ENCODE peak calls at places on chromosome 13, in seven cellular contexts. B is stomach; D is HAP-1; S is CD4-positive, CD25-positive, alpha-beta regulatory T cell; M is endodermal cell; U is heart left ventricle; A is CD8-positive, alpha-beta memory T cell. Q is an unnamed sample.
A peak's percentile ranks its signal among the peaks of the same experiment; 100 is the strongest.

GRCh38 chr13:75368167-75368566 is 113.8 kb downstream of the TBC1D4 start:
- DNase-seq in M (no peak), S (no peak), U (peak; percentile 41), D (no peak), B (no peak), A (no peak), Q (no peak)

GRCh38 chr13:83882626-83882959 is 319 bp upstream of the SLITRK1 start:
- DNase-seq in M (no peak), A (no peak), U (no peak), D (no peak), B (no peak), S (no peak), Q (no peak)

GRCh38 chr13:39144391-39144790 is 106.1 kb downstream of the NHLRC3 start:
- DNase-seq in A (no peak), B (no peak), D (no peak), S (no peak), M (no peak), U (no peak), Q (no peak)

GRCh38 chr13:20387441-20387971 is 138.2 kb downstream of the CRYL1 start:
- DNase-seq in U (no peak), M (no peak), B (peak; percentile 17), A (no peak), D (no peak), S (no peak), Q (no peak)

GRCh38 chr13:70666883-70667282 is 558.6 kb upstream of the KLHL1 start:
- DNase-seq in B (no peak), M (no peak), S (no peak), D (no peak), A (no peak), U (no peak), Q (no peak)

GRCh38 chr13:50334092-50334778 is 319.0 kb downstream of the KCNRG start:
- DNase-seq in D (no peak), A (no peak), B (no peak), U (no peak), M (no peak), S (no peak), Q (no peak)

GRCh38 chr13:52737900-52738299 is 1.7 kb downstream of the CNMD start:
- DNase-seq in A (no peak), U (no peak), S (no peak), B (no peak), M (no peak), D (peak; percentile 42), Q (no peak)

GRCh38 chr13:59458908-59459579 is 704.7 kb downstream of the DIAPH3 start:
- DNase-seq in A (no peak), D (no peak), U (peak; percentile 42), M (no peak), S (no peak), B (no peak), Q (no peak)

GRCh38 chr13:84645196-84646071 is 763.2 kb upstream of the SLITRK1 start:
- DNase-seq in B (no peak), M (no peak), A (no peak), D (no peak), U (no peak), S (no peak), Q (no peak)

GRCh38 chr13:29458419-29458818 is 137.1 kb downstream of the SLC7A1 start:
- DNase-seq in D (no peak), M (no peak), U (no peak), S (no peak), B (no peak), A (no peak), Q (no peak)

GRCh38 chr13:35714588-35714987 is 238.1 kb upstream of the MAB21L1 start:
- DNase-seq in D (peak; percentile 43), M (peak; percentile 53), A (no peak), U (peak; percentile 71), B (no peak), S (no peak), Q (no peak)

GRCh38 chr13:100710176-100710575 is 35.6 kb upstream of the TMTC4 start:
- DNase-seq in M (no peak), D (no peak), B (no peak), A (no peak), S (no peak), U (no peak), Q (no peak)

GRCh38 chr13:51175639-51176038 is 46.6 kb upstream of the FAM124A start:
- DNase-seq in D (no peak), U (no peak), S (no peak), A (no peak), B (no peak), M (no peak), Q (no peak)

GRCh38 chr13:111210488-111210887 is 95.4 kb downstream of the ARHGEF7 start:
- DNase-seq in D (no peak), A (no peak), M (no peak), S (no peak), U (peak; percentile 66), B (no peak), Q (no peak)

GRCh38 chr13:111211789-111212516 is 96.8 kb downstream of the ARHGEF7 start:
- DNase-seq in S (no peak), D (no peak), M (peak; percentile 75), A (no peak), U (no peak), B (no peak), Q (no peak)

GRCh38 chr13:111209613-111210012 is 94.5 kb downstream of the ARHGEF7 start:
- DNase-seq in M (no peak), S (no peak), A (no peak), U (no peak), D (no peak), B (no peak), Q (no peak)

GRCh38 chr13:111210945-111211469 is 95.9 kb downstream of the ARHGEF7 start:
- DNase-seq in M (no peak), D (no peak), A (no peak), S (no peak), B (no peak), U (no peak), Q (no peak)

GRCh38 chr13:111210082-111210481 is 95.0 kb downstream of the ARHGEF7 start:
- DNase-seq in M (no peak), U (no peak), B (no peak), D (no peak), A (no peak), S (no peak), Q (peak; percentile 79)
- H3K4me1 ChIP-seq in M (peaks cover 2% of the 10 kb centered on the region), U (peaks cover 45% of the 10 kb centered on the region), B (peaks cover 3% of the 10 kb centered on the region), D (no peaks in the 10 kb centered on the region), A (peaks cover 6% of the 10 kb centered on the region), S (no peaks in the 10 kb centered on the region), Q (peaks cover 2% of the 10 kb centered on the region)

DNA sequence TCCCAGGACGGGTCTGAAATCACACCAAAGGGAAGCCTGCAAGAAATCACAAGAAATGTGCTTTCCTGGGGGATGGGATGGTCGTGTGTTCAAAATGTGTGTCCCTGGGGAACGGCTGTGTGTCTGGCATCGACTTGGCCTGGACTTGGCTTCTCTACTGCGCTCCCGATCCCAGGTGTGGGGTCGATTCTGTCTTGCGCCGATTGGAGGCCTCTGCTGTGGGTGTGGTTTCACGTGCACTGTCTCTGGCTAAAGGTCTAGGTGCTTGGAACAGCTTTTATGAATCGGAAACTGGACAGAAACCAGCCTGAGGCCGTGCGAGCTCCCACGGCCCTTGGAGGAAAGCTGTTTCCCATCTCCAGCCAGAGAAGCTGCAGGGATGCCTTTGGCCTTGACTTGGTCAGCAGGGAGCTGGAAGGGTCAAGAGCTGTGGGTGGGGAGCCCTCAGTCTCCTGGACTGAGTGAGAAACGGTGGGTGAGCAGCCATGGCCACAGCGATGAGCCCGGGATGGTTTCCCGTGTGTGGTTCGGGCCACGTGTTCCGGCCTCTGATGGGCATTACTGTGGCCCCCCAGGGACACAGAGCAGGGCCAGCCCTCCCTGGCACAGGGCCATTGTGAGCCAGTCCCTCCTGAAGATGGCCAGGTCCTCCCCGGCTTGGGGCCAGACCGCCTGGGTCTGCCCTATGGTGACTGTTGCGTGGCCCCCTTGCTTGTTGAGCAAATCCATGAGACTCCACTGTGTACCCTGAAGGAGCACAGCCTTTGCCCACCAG is 29.7 kb downstream of the MCF2L start:
- DNase-seq in A (no peak), M (no peak), S (no peak), B (no peak), D (no peak), U (no peak), Q (peak; percentile 77)
- H3K4me1 ChIP-seq in A (no peaks in the 10 kb centered on the region), M (peaks cover 8% of the 10 kb centered on the region), S (no peaks in the 10 kb centered on the region), B (peaks cover 51% of the 10 kb centered on the region), D (no peaks in the 10 kb centered on the region), U (peaks cover 22% of the 10 kb centered on the region), Q (no peaks in the 10 kb centered on the region)

DNA sequence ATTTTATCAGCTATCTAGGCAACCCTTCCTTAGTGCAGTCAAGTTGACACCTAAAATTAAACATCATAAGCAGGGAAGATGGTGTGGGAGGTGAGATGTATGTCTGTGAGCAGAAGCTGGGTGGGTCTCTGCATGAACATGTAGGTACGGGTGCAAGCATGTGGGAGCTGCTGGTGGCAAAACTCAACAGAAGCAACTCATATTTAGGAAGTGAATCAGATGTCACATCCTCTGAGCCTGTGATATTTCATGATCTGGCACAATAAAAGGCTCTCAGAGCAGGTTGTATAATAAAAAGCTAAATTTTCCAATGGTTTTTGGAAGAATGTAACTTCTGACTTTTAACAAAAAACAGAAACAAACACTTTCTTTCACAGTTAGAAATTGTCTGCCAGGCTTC is 44.4 kb downstream of the C1QTNF9 start:
- DNase-seq in A (no peak), M (no peak), U (no peak), S (no peak), B (no peak), D (no peak), Q (no peak)
- H3K4me1 ChIP-seq in A (no peaks in the 10 kb centered on the region), M (no peaks in the 10 kb centered on the region), U (no peaks in the 10 kb centered on the region), S (no peaks in the 10 kb centered on the region), B (peaks cover 5% of the 10 kb centered on the region), D (no peaks in the 10 kb centered on the region), Q (no peaks in the 10 kb centered on the region)

GRCh38 chr13:33111414-33112110 is 95.3 kb downstream of the KL start:
- DNase-seq in M (no peak), B (no peak), A (no peak), U (no peak), S (no peak), D (no peak), Q (peak; percentile 38)
- H3K4me1 ChIP-seq in M (peaks cover 4% of the 10 kb centered on the region), B (peaks cover 40% of the 10 kb centered on the region), A (no peaks in the 10 kb centered on the region), U (peaks cover 40% of the 10 kb centered on the region), S (no peaks in the 10 kb centered on the region), D (no peaks in the 10 kb centered on the region), Q (peaks cover 13% of the 10 kb centered on the region)

DNA sequence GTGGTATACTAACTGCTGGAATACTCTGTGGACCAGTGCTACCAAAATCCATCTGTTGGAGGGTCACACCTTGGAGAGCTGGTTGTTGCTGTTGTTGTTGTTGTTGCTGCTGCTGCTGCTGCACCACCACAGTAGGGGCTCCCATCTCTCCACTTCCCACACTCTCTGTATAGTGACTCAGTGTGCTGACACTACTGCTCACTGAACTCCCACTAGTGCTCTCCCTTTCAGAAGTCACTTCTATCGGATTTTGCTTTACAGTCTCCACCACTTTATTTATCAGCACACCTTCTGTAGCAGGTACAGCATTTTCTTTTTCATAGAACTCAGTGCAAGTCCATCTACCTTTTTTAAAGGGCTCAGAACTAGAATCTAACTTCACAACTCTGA is 1.7 kb downstream of the TSC22D1 start:
- DNase-seq in D (no peak), B (no peak), M (no peak), U (no peak), A (no peak), S (no peak), Q (no peak)
- H3K4me1 ChIP-seq in D (peaks cover 46% of the 10 kb centered on the region), B (peaks cover 35% of the 10 kb centered on the region), M (peaks cover 13% of the 10 kb centered on the region), U (peaks cover 10% of the 10 kb centered on the region), A (peaks cover 43% of the 10 kb centered on the region), S (peaks cover 22% of the 10 kb centered on the region), Q (peaks cover 12% of the 10 kb centered on the region)

GRCh38 chr13:46172531-46172991 is 9.4 kb downstream of the LCP1 start:
- DNase-seq in A (peak; percentile 81), S (peak; percentile 37), B (no peak), U (no peak), M (no peak), D (no peak), Q (peak; percentile 47)
- H3K4me1 ChIP-seq in A (peaks cover 93% of the 10 kb centered on the region), S (peaks cover 97% of the 10 kb centered on the region), B (no peaks in the 10 kb centered on the region), U (no peaks in the 10 kb centered on the region), M (peaks cover 7% of the 10 kb centered on the region), D (no peaks in the 10 kb centered on the region), Q (no peaks in the 10 kb centered on the region)

Q was measured in small intestine.